ENCODE peak calls at places on chromosomes 11 and 22, in six cellular contexts. U is lower lobe of right lung, M is iPS DF 6.9, K is Caki2, L is AG04449, Y is NCI-H1105. C is an unnamed sample.

GRCh38 chr11:126422446-126422845 is 67.0 kb downstream of the ST3GAL4 start:
- DNase-seq in Y (no peak), M (no peak), U (no peak), L (no peak), K (no peak), C (no peak)

GRCh38 chr11:121099885-121100284 is 1.2 kb upstream of the TECTA start:
- DNase-seq in M (no peak), Y (no peak), U (no peak), L (no peak), K (no peak), C (no peak)

GRCh38 chr11:3207530-3208189 is 11.0 kb downstream of the MRGPRG start:
- DNase-seq in K (no peak), Y (no peak), L (no peak), U (peak), M (no peak), C (no peak)

GRCh38 chr11:129828301-129828836 is 12.7 kb downstream of the TMEM45B start:
- DNase-seq in U (no peak), M (no peak), L (no peak), K (peak), Y (peak), C (no peak)

GRCh38 chr11:43943931-43944751 is 1.7 kb downstream of the C11orf96 start:
- DNase-seq in M (no peak), Y (no peak), U (peak), L (no peak), K (peak), C (no peak)

GRCh38 chr11:117916956-117917355 is 12.2 kb downstream of the TMPRSS13 start:
- DNase-seq in M (no peak), K (no peak), U (no peak), Y (no peak), L (no peak), C (no peak)

GRCh38 chr11:120195601-120196289 is 15.1 kb upstream of the OAF start:
- DNase-seq in L (no peak), K (no peak), Y (no peak), U (no peak), M (no peak), C (no peak)

GRCh38 chr11:44684886-44685285 is 41.9 kb upstream of the TSPAN18 start:
- DNase-seq in L (no peak), Y (no peak), M (no peak), U (no peak), K (no peak), C (no peak)

GRCh38 chr22:35630387-35630793 is 13.3 kb upstream of the MB start:
- DNase-seq in U (no peak), L (peak), K (peak), Y (no peak), M (no peak), C (no peak)

GRCh38 chr11:66070604-66071325 is 693 bp downstream of the PACS1 start:
- DNase-seq in L (no peak), U (peak), Y (no peak), M (no peak), K (peak), C (peak)

GRCh38 chr11:3824714-3825472 is 15.9 kb downstream of the RHOG start:
- DNase-seq in K (no peak), M (peak), U (peak), Y (peak), L (no peak), C (no peak)